ENCODE peak calls at places on chromosomes 6 and 20, in four cellular contexts. C is H1, V is trophoblast cell, L is mesenchymal stem cell. U is an unnamed sample.

GRCh38 chr20:14896569-14896968 is 559.2 kb upstream of the FLRT3 start:
- DNase-seq in C (no peak), V (no peak), L (no peak), U (no peak)

GRCh38 chr6:5274231-5274630 is 12.9 kb downstream of the FARS2 start:
- DNase-seq in C (no peak), V (no peak), L (peak), U (no peak)

GRCh38 chr20:23449400-23449799 is 3.3 kb downstream of the CST11 start:
- DNase-seq in C (no peak), V (no peak), L (no peak), U (no peak)

GRCh38 chr6:93678841-93679454 is 259.6 kb upstream of the EPHA7 start:
- DNase-seq in C (no peak), V (no peak), L (peak), U (no peak)

GRCh38 chr6:135334169-135334568 is 153.1 kb downstream of the MYB start:
- DNase-seq in C (no peak), V (no peak), L (peak), U (no peak)

GRCh38 chr6:147000545-147001488 is 203.4 kb upstream of the STXBP5 start:
- DNase-seq in C (no peak), V (no peak), L (peak), U (no peak)

GRCh38 chr20:43681468-43681942 is 14.6 kb downstream of the MYBL2 start:
- DNase-seq in C (no peak), V (no peak), L (peak), U (no peak)

GRCh38 chr6:95690328-95690727 is 113.0 kb downstream of the MANEA start:
- DNase-seq in C (no peak), V (no peak), L (no peak), U (no peak)

GRCh38 chr6:164378330-164378729 is 931.1 kb downstream of the C6orf118 start:
- DNase-seq in C (no peak), V (no peak), L (no peak), U (no peak)

GRCh38 chr6:104640761-104641160 is 219.0 kb downstream of the HACE1 start:
- DNase-seq in C (no peak), V (no peak), L (no peak), U (no peak)

GRCh38 chr6:118335325-118335724 is 212.8 kb upstream of the PLN start:
- DNase-seq in C (no peak), V (no peak), L (no peak), U (no peak)

GRCh38 chr6:35507221-35507620 is 5.5 kb downstream of the TULP1 start:
- DNase-seq in C (no peak), V (no peak), L (no peak), U (no peak)

GRCh38 chr6:82869493-82869892 is 196.1 kb downstream of the UBE3D start:
- DNase-seq in C (no peak), V (no peak), L (no peak), U (no peak)

GRCh38 chr20:47664068-47664437 is 121.2 kb downstream of the SULF2 start:
- DNase-seq in C (no peak), V (no peak), L (no peak), U (no peak)

GRCh38 chr20:17616480-17617211 is 46.8 kb downstream of the DSTN start:
- DNase-seq in C (no peak), V (no peak), L (no peak), U (no peak)

GRCh38 chr6:22754111-22754510 is 184.7 kb downstream of the HDGFL1 start:
- DNase-seq in C (no peak), V (no peak), L (peak), U (no peak)

GRCh38 chr20:50633361-50633760 is 58.0 kb downstream of the RIPOR3 start:
- DNase-seq in C (no peak), V (no peak), L (no peak), U (no peak)

GRCh38 chr20:13995841-13996240 is 525 bp downstream of the MACROD2 start:
- DNase-seq in C (no peak), V (peak), L (no peak), U (no peak)

GRCh38 chr6:1572892-1573291 is 36.8 kb upstream of the FOXC1 start:
- DNase-seq in C (no peak), V (no peak), L (no peak), U (no peak)

GRCh38 chr6:111971866-111972532 is 81.9 kb upstream of the CCN6 start:
- DNase-seq in C (no peak), V (peak), L (peak), U (no peak)

GRCh38 chr6:35896228-35896627 is 24.7 kb downstream of the SRPK1 start:
- DNase-seq in C (no peak), V (no peak), L (no peak), U (no peak)

GRCh38 chr6:108535079-108535742 is 25.5 kb upstream of the FOXO3 start:
- DNase-seq in C (no peak), V (no peak), L (no peak), U (no peak)

GRCh38 chr6:32190054-32190945 is at the start of gene PBX2:
- DNase-seq in C (peak), V (peak), L (peak), U (peak)
- H2BK12ac ChIP-seq in C (peak), V (peak), L (peak), U (no peak)

GRCh38 chr20:46089076-46089337 is 755 bp downstream of the NCOA5 start:
- DNase-seq in C (no peak), V (peak), L (no peak), U (no peak)
- H4K91ac ChIP-seq in C (peak), V (peak), L (peak), U (no peak)

GRCh38 chr6:42821341-42821668 is 39.5 kb downstream of the BICRAL start:
- DNase-seq in C (no peak), V (no peak), L (no peak), U (no peak)
- H3K4me3 ChIP-seq in C (no peak), V (no peak), L (peak), U (no peak)

GRCh38 chr20:53713328-53714056 is 119.9 kb upstream of the ZNF217 start:
- DNase-seq in C (no peak), V (no peak), L (no peak), U (no peak)
- H2BK12ac ChIP-seq in C (peak), V (peak), L (no peak), U (no peak)

GRCh38 chr20:12925863-12926547 is 82.8 kb upstream of the SPTLC3 start:
- DNase-seq in C (no peak), V (no peak), L (no peak), U (no peak)
- H4K91ac ChIP-seq in C (no peak), V (no peak), L (peak), U (no peak)

GRCh38 chr20:3679749-3680700 is 1.8 kb downstream of the ADAM33 start:
- DNase-seq in C (no peak), V (no peak), L (peak), U (no peak)
- H3K4me3 ChIP-seq in C (no peak), V (peak), L (peak), U (no peak)

U was measured in neuronal stem cell.